ENCODE peak calls at places on chromosomes 12 and 14, in four cellular contexts. One of them, this sample, is unnamed.

GRCh38 chr12:107891967-107892366 is 117.5 kb downstream of the ASCL4 start:
- DNase-seq in heart right ventricle: no peak
- DNase-seq in uterus: no peak
- DNase-seq in GM10248: no peak
- DNase-seq in this sample: no peak

GRCh38 chr12:107331912-107332311 is 238.6 kb upstream of the CRY1 start:
- DNase-seq in GM10248: no peak
- DNase-seq in heart right ventricle: no peak
- DNase-seq in uterus: no peak
- DNase-seq in this sample: no peak

GRCh38 chr14:64117671-64118402 is 176.3 kb downstream of the ESR2 start:
- DNase-seq in GM10248: no peak
- DNase-seq in uterus: no peak
- DNase-seq in heart right ventricle: peak
- DNase-seq in this sample: no peak

GRCh38 chr12:53145383-53145782 is 35.1 kb upstream of the ZNF740 start:
- DNase-seq in heart right ventricle: no peak
- DNase-seq in GM10248: no peak
- DNase-seq in uterus: no peak
- DNase-seq in this sample: no peak

GRCh38 chr14:77059276-77059934 is 30.9 kb upstream of the IRF2BPL start:
- DNase-seq in GM10248: no peak
- DNase-seq in uterus: peak
- DNase-seq in heart right ventricle: no peak
- DNase-seq in this sample: peak

GRCh38 chr12:10749700-10750384 is 26.7 kb upstream of the YBX3 start:
- DNase-seq in uterus: peak
- DNase-seq in heart right ventricle: peak
- DNase-seq in GM10248: peak
- DNase-seq in this sample: peak

GRCh38 chr14:61670576-61670975 is 24.7 kb upstream of the HIF1A start:
- DNase-seq in GM10248: no peak
- DNase-seq in heart right ventricle: no peak
- DNase-seq in uterus: no peak
- DNase-seq in this sample: no peak

GRCh38 chr12:127565241-127565640 is 701.7 kb upstream of the TMEM132C start:
- DNase-seq in GM10248: no peak
- DNase-seq in heart right ventricle: no peak
- DNase-seq in uterus: no peak
- DNase-seq in this sample: no peak

GRCh38 chr12:48824112-48824511 is 5.8 kb downstream of the CACNB3 start:
- DNase-seq in heart right ventricle: no peak
- DNase-seq in GM10248: no peak
- DNase-seq in uterus: no peak
- DNase-seq in this sample: no peak

GRCh38 chr12:63978519-63978918 is 134.0 kb downstream of the SRGAP1 start:
- DNase-seq in heart right ventricle: no peak
- DNase-seq in uterus: no peak
- DNase-seq in GM10248: no peak
- DNase-seq in this sample: peak

GRCh38 chr14:39169541-39169900 is 612 bp downstream of the TRAPPC6B start:
- DNase-seq in GM10248: no peak
- DNase-seq in uterus: no peak
- DNase-seq in heart right ventricle: no peak
- DNase-seq in this sample: no peak

GRCh38 chr12:49967042-49967776 is 5.5 kb downstream of the AQP5 start:
- DNase-seq in GM10248: peak
- DNase-seq in uterus: peak
- DNase-seq in heart right ventricle: peak
- DNase-seq in this sample: peak

GRCh38 chr14:49586673-49587460 is 687 bp upstream of the RPS29 start:
- DNase-seq in GM10248: peak
- DNase-seq in uterus: peak
- DNase-seq in heart right ventricle: peak
- DNase-seq in this sample: peak

GRCh38 chr14:68939893-68940613 is 39.0 kb downstream of the ACTN1 start:
- DNase-seq in uterus: peak
- DNase-seq in GM10248: no peak
- DNase-seq in heart right ventricle: peak
- DNase-seq in this sample: peak

GRCh38 chr12:110337912-110338710 is 57.1 kb downstream of the ATP2A2 start:
- DNase-seq in uterus: no peak
- DNase-seq in heart right ventricle: no peak
- DNase-seq in GM10248: no peak
- DNase-seq in this sample: no peak

GRCh38 chr12:13851828-13852227 is 129.6 kb downstream of the GRIN2B start:
- DNase-seq in uterus: no peak
- DNase-seq in heart right ventricle: no peak
- DNase-seq in GM10248: no peak
- DNase-seq in this sample: no peak

GRCh38 chr12:46983959-46984833 is 95.2 kb upstream of the PCED1B start:
- DNase-seq in GM10248: peak
- DNase-seq in heart right ventricle: no peak
- DNase-seq in uterus: no peak
- DNase-seq in this sample: peak

GRCh38 chr12:116880817-116881324 is 370 bp downstream of the HRK start:
- DNase-seq in heart right ventricle: peak
- DNase-seq in GM10248: peak
- DNase-seq in uterus: no peak
- DNase-seq in this sample: no peak

GRCh38 chr14:77186911-77187648 is 5.5 kb downstream of the TMEM63C start:
- DNase-seq in uterus: no peak
- DNase-seq in heart right ventricle: no peak
- DNase-seq in GM10248: no peak
- DNase-seq in this sample: no peak

GRCh38 chr14:69424139-69424923 is 25.8 kb downstream of the SLC39A9 start:
- DNase-seq in GM10248: no peak
- DNase-seq in uterus: no peak
- DNase-seq in heart right ventricle: no peak
- DNase-seq in this sample: no peak

GRCh38 chr12:119578112-119578511 is 15.5 kb upstream of the TMEM233 start:
- DNase-seq in heart right ventricle: no peak
- DNase-seq in GM10248: no peak
- DNase-seq in uterus: no peak
- DNase-seq in this sample: no peak

GRCh38 chr14:100893760-100894159 is 9.8 kb downstream of the RTL1 start:
- DNase-seq in heart right ventricle: no peak
- DNase-seq in uterus: no peak
- DNase-seq in GM10248: no peak
- DNase-seq in this sample: no peak

GRCh38 chr14:104433401-104434213 is 146.0 kb upstream of the C14orf180 start:
- DNase-seq in heart right ventricle: no peak
- DNase-seq in uterus: no peak
- DNase-seq in GM10248: no peak
- DNase-seq in this sample: no peak

GRCh38 chr12:45674583-45674982 is 54.9 kb upstream of the ARID2 start:
- DNase-seq in GM10248: no peak
- DNase-seq in uterus: peak
- DNase-seq in heart right ventricle: peak
- DNase-seq in this sample: peak

GRCh38 chr12:132084681-132085635 is 59.2 kb downstream of the DDX51 start:
- DNase-seq in uterus: peak
- DNase-seq in GM10248: peak
- DNase-seq in heart right ventricle: peak
- DNase-seq in this sample: no peak

GRCh38 chr12:26402648-26403047 is 207.3 kb downstream of the SSPN start:
- DNase-seq in GM10248: no peak
- DNase-seq in uterus: no peak
- DNase-seq in heart right ventricle: no peak
- DNase-seq in this sample: no peak
- TF ChIP-seq CTCF in GM10248: no peak
- TF ChIP-seq CTCF in uterus: no peak
- TF ChIP-seq CTCF in heart right ventricle: peak
- TF ChIP-seq CTCF in this sample: no peak

GRCh38 chr14:35261774-35262173 is 30.4 kb upstream of the PSMA6 start:
- DNase-seq in uterus: no peak
- DNase-seq in GM10248: no peak
- DNase-seq in heart right ventricle: no peak
- DNase-seq in this sample: no peak
- TF ChIP-seq CTCF in uterus: peak
- TF ChIP-seq CTCF in GM10248: no peak
- TF ChIP-seq CTCF in heart right ventricle: peak
- TF ChIP-seq CTCF in this sample: no peak

GRCh38 chr14:93137864-93138263 is 22.1 kb upstream of the ITPK1 start:
- DNase-seq in uterus: peak
- DNase-seq in GM10248: no peak
- DNase-seq in heart right ventricle: peak
- DNase-seq in this sample: no peak
- TF ChIP-seq CTCF in uterus: no peak
- TF ChIP-seq CTCF in GM10248: no peak
- TF ChIP-seq CTCF in heart right ventricle: peak
- TF ChIP-seq CTCF in this sample: peak

GRCh38 chr12:115313929-115314328 is 630.0 kb upstream of the TBX3 start:
- DNase-seq in uterus: no peak
- DNase-seq in heart right ventricle: no peak
- DNase-seq in GM10248: no peak
- DNase-seq in this sample: no peak
- TF ChIP-seq CTCF in uterus: no peak
- TF ChIP-seq CTCF in heart right ventricle: no peak
- TF ChIP-seq CTCF in GM10248: no peak
- TF ChIP-seq CTCF in this sample: no peak

This sample was measured in HFF-Myc.